ENCODE peak calls at places on chromosome 11, in six cellular contexts. One of them, this sample, is unnamed.

GRCh38 chr11:114075891-114076441 is 16.5 kb downstream of the ZBTB16 start:
- DNase-seq in PC-3: peak; percentile 51
- DNase-seq in ovary: no peak
- DNase-seq in Caco-2: no peak
- DNase-seq in naive thymus-derived CD4-positive, alpha-beta T cell: no peak
- DNase-seq in CD4-positive, CD25-positive, alpha-beta regulatory T cell: peak; percentile 27
- DNase-seq in this sample: peak; percentile 49

GRCh38 chr11:128388182-128388815 is 199.1 kb downstream of the ETS1 start:
- DNase-seq in PC-3: no peak
- DNase-seq in ovary: no peak
- DNase-seq in Caco-2: no peak
- DNase-seq in naive thymus-derived CD4-positive, alpha-beta T cell: no peak
- DNase-seq in CD4-positive, CD25-positive, alpha-beta regulatory T cell: no peak
- DNase-seq in this sample: no peak

GRCh38 chr11:69463181-69463891 is 18.1 kb upstream of the LINC01488 start:
- DNase-seq in PC-3: no peak
- DNase-seq in ovary: no peak
- DNase-seq in Caco-2: peak; percentile 46
- DNase-seq in naive thymus-derived CD4-positive, alpha-beta T cell: no peak
- DNase-seq in CD4-positive, CD25-positive, alpha-beta regulatory T cell: no peak
- DNase-seq in this sample: no peak

GRCh38 chr11:41334007-41334933 is 125.2 kb downstream of the LRRC4C start:
- DNase-seq in PC-3: no peak
- DNase-seq in ovary: no peak
- DNase-seq in Caco-2: no peak
- DNase-seq in naive thymus-derived CD4-positive, alpha-beta T cell: no peak
- DNase-seq in CD4-positive, CD25-positive, alpha-beta regulatory T cell: no peak
- DNase-seq in this sample: no peak

GRCh38 chr11:34209809-34210208 is 104.4 kb downstream of the NAT10 start:
- DNase-seq in PC-3: no peak
- DNase-seq in ovary: no peak
- DNase-seq in Caco-2: no peak
- DNase-seq in naive thymus-derived CD4-positive, alpha-beta T cell: no peak
- DNase-seq in CD4-positive, CD25-positive, alpha-beta regulatory T cell: no peak
- DNase-seq in this sample: no peak

GRCh38 chr11:118623291-118623655 is 15.9 kb downstream of the PHLDB1 start:
- DNase-seq in PC-3: peak; percentile 71
- DNase-seq in ovary: no peak
- DNase-seq in Caco-2: no peak
- DNase-seq in naive thymus-derived CD4-positive, alpha-beta T cell: no peak
- DNase-seq in CD4-positive, CD25-positive, alpha-beta regulatory T cell: no peak
- DNase-seq in this sample: no peak

GRCh38 chr11:73949912-73950311 is 914 bp upstream of the DNAJB13 start:
- DNase-seq in PC-3: no peak
- DNase-seq in ovary: no peak
- DNase-seq in Caco-2: no peak
- DNase-seq in naive thymus-derived CD4-positive, alpha-beta T cell: no peak
- DNase-seq in CD4-positive, CD25-positive, alpha-beta regulatory T cell: no peak
- DNase-seq in this sample: no peak

GRCh38 chr11:26847459-26847858 is 125.6 kb upstream of the SLC5A12 start:
- DNase-seq in PC-3: no peak
- DNase-seq in ovary: no peak
- DNase-seq in Caco-2: no peak
- DNase-seq in naive thymus-derived CD4-positive, alpha-beta T cell: no peak
- DNase-seq in CD4-positive, CD25-positive, alpha-beta regulatory T cell: no peak
- DNase-seq in this sample: no peak

GRCh38 chr11:74024630-74025029 is 15.7 kb upstream of the UCP3 start:
- DNase-seq in PC-3: peak; percentile 53
- DNase-seq in ovary: peak; percentile 64
- DNase-seq in Caco-2: no peak
- DNase-seq in naive thymus-derived CD4-positive, alpha-beta T cell: no peak
- DNase-seq in CD4-positive, CD25-positive, alpha-beta regulatory T cell: no peak
- DNase-seq in this sample: no peak

GRCh38 chr11:71139516-71140205 is 112.7 kb downstream of the SHANK2 start:
- DNase-seq in PC-3: no peak
- DNase-seq in ovary: no peak
- DNase-seq in Caco-2: no peak
- DNase-seq in naive thymus-derived CD4-positive, alpha-beta T cell: no peak
- DNase-seq in CD4-positive, CD25-positive, alpha-beta regulatory T cell: no peak
- DNase-seq in this sample: no peak

GRCh38 chr11:24093410-24093809 is 403.4 kb upstream of the LUZP2 start:
- DNase-seq in PC-3: no peak
- DNase-seq in ovary: no peak
- DNase-seq in Caco-2: no peak
- DNase-seq in naive thymus-derived CD4-positive, alpha-beta T cell: no peak
- DNase-seq in CD4-positive, CD25-positive, alpha-beta regulatory T cell: no peak
- DNase-seq in this sample: no peak

GRCh38 chr11:19628018-19628417 is 84.6 kb upstream of the NAV2 start:
- DNase-seq in PC-3: peak; percentile 92
- DNase-seq in ovary: peak; percentile 49
- DNase-seq in Caco-2: no peak
- DNase-seq in naive thymus-derived CD4-positive, alpha-beta T cell: no peak
- DNase-seq in CD4-positive, CD25-positive, alpha-beta regulatory T cell: no peak
- DNase-seq in this sample: no peak

GRCh38 chr11:67320011-67320410 is 16.7 kb downstream of the SSH3 start:
- DNase-seq in PC-3: peak; percentile 27
- DNase-seq in ovary: no peak
- DNase-seq in Caco-2: no peak
- DNase-seq in naive thymus-derived CD4-positive, alpha-beta T cell: no peak
- DNase-seq in CD4-positive, CD25-positive, alpha-beta regulatory T cell: no peak
- DNase-seq in this sample: no peak

GRCh38 chr11:96254854-96255253 is 88.1 kb downstream of the MAML2 start:
- DNase-seq in PC-3: no peak
- DNase-seq in ovary: no peak
- DNase-seq in Caco-2: no peak
- DNase-seq in naive thymus-derived CD4-positive, alpha-beta T cell: no peak
- DNase-seq in CD4-positive, CD25-positive, alpha-beta regulatory T cell: no peak
- DNase-seq in this sample: peak; percentile 16

GRCh38 chr11:115545811-115546210 is 41.6 kb upstream of the CADM1 start:
- DNase-seq in PC-3: no peak
- DNase-seq in ovary: no peak
- DNase-seq in Caco-2: no peak
- DNase-seq in naive thymus-derived CD4-positive, alpha-beta T cell: no peak
- DNase-seq in CD4-positive, CD25-positive, alpha-beta regulatory T cell: no peak
- DNase-seq in this sample: no peak

GRCh38 chr11:12497431-12497830 is 120.1 kb downstream of the PARVA start:
- DNase-seq in PC-3: no peak
- DNase-seq in ovary: no peak
- DNase-seq in Caco-2: no peak
- DNase-seq in naive thymus-derived CD4-positive, alpha-beta T cell: no peak
- DNase-seq in CD4-positive, CD25-positive, alpha-beta regulatory T cell: no peak
- DNase-seq in this sample: no peak

GRCh38 chr11:71913716-71914115 is 14.7 kb downstream of the XNDC1N start:
- DNase-seq in PC-3: no peak
- DNase-seq in ovary: no peak
- DNase-seq in Caco-2: no peak
- DNase-seq in naive thymus-derived CD4-positive, alpha-beta T cell: no peak
- DNase-seq in CD4-positive, CD25-positive, alpha-beta regulatory T cell: no peak
- DNase-seq in this sample: no peak

GRCh38 chr11:94329501-94329900 is 25.1 kb downstream of the IZUMO1R start:
- DNase-seq in PC-3: no peak
- DNase-seq in ovary: no peak
- DNase-seq in Caco-2: no peak
- DNase-seq in naive thymus-derived CD4-positive, alpha-beta T cell: no peak
- DNase-seq in CD4-positive, CD25-positive, alpha-beta regulatory T cell: no peak
- DNase-seq in this sample: no peak

GRCh38 chr11:111796696-111797095 is 30.5 kb upstream of the PPP2R1B start:
- DNase-seq in PC-3: no peak
- DNase-seq in ovary: no peak
- DNase-seq in Caco-2: no peak
- DNase-seq in naive thymus-derived CD4-positive, alpha-beta T cell: no peak
- DNase-seq in CD4-positive, CD25-positive, alpha-beta regulatory T cell: no peak
- DNase-seq in this sample: no peak

GRCh38 chr11:119206512-119207299 is 567 bp downstream of the CBL start:
- DNase-seq in PC-3: peak; percentile 42
- DNase-seq in ovary: peak; percentile 56
- DNase-seq in Caco-2: peak; percentile 64
- DNase-seq in naive thymus-derived CD4-positive, alpha-beta T cell: peak; percentile 28
- DNase-seq in CD4-positive, CD25-positive, alpha-beta regulatory T cell: peak; percentile 24
- DNase-seq in this sample: peak; percentile 38

GRCh38 chr11:3732671-3733070 is 61.5 kb upstream of the CHRNA10 start:
- DNase-seq in PC-3: no peak
- DNase-seq in ovary: no peak
- DNase-seq in Caco-2: no peak
- DNase-seq in naive thymus-derived CD4-positive, alpha-beta T cell: no peak
- DNase-seq in CD4-positive, CD25-positive, alpha-beta regulatory T cell: no peak
- DNase-seq in this sample: no peak
- H3K36me3 ChIP-seq in PC-3: peaks cover 60% of the 10 kb centered on the region
- H3K36me3 ChIP-seq in ovary: no peaks in the 10 kb centered on the region
- H3K36me3 ChIP-seq in Caco-2: peaks cover 2% of the 10 kb centered on the region
- H3K36me3 ChIP-seq in naive thymus-derived CD4-positive, alpha-beta T cell: peaks cover 76% of the 10 kb centered on the region
- H3K36me3 ChIP-seq in CD4-positive, CD25-positive, alpha-beta regulatory T cell: peaks cover 92% of the 10 kb centered on the region
- H3K36me3 ChIP-seq in this sample: peaks cover 57% of the 10 kb centered on the region

GRCh38 chr11:58829736-58830135 is 14.8 kb downstream of the GLYATL2 start:
- DNase-seq in PC-3: peak; percentile 97
- DNase-seq in ovary: no peak
- DNase-seq in Caco-2: no peak
- DNase-seq in naive thymus-derived CD4-positive, alpha-beta T cell: no peak
- DNase-seq in CD4-positive, CD25-positive, alpha-beta regulatory T cell: no peak
- DNase-seq in this sample: no peak

GRCh38 chr11:58837707-58838388 is 6.7 kb downstream of the GLYATL2 start:
- DNase-seq in PC-3: no peak
- DNase-seq in ovary: no peak
- DNase-seq in Caco-2: no peak
- DNase-seq in naive thymus-derived CD4-positive, alpha-beta T cell: no peak
- DNase-seq in CD4-positive, CD25-positive, alpha-beta regulatory T cell: no peak
- DNase-seq in this sample: no peak

GRCh38 chr11:58830693-58831301 is 13.7 kb downstream of the GLYATL2 start:
- DNase-seq in PC-3: no peak
- DNase-seq in ovary: no peak
- DNase-seq in Caco-2: no peak
- DNase-seq in naive thymus-derived CD4-positive, alpha-beta T cell: no peak
- DNase-seq in CD4-positive, CD25-positive, alpha-beta regulatory T cell: no peak
- DNase-seq in this sample: no peak

GRCh38 chr11:58832246-58832645 is 12.3 kb downstream of the GLYATL2 start:
- DNase-seq in PC-3: peak; percentile 78
- DNase-seq in ovary: no peak
- DNase-seq in Caco-2: no peak
- DNase-seq in naive thymus-derived CD4-positive, alpha-beta T cell: no peak
- DNase-seq in CD4-positive, CD25-positive, alpha-beta regulatory T cell: no peak
- DNase-seq in this sample: no peak
- H3K9me3 ChIP-seq in PC-3: no peaks in the 10 kb centered on the region
- H3K9me3 ChIP-seq in ovary: no peaks in the 10 kb centered on the region
- H3K9me3 ChIP-seq in Caco-2: peaks cover 6% of the 10 kb centered on the region
- H3K9me3 ChIP-seq in naive thymus-derived CD4-positive, alpha-beta T cell: no peaks in the 10 kb centered on the region
- H3K9me3 ChIP-seq in CD4-positive, CD25-positive, alpha-beta regulatory T cell: no peaks in the 10 kb centered on the region
- H3K9me3 ChIP-seq in this sample: no peaks in the 10 kb centered on the region

GRCh38 chr11:77340501-77340900 is 39.0 kb upstream of the GDPD4 start:
- DNase-seq in PC-3: no peak
- DNase-seq in ovary: no peak
- DNase-seq in Caco-2: no peak
- DNase-seq in naive thymus-derived CD4-positive, alpha-beta T cell: no peak
- DNase-seq in CD4-positive, CD25-positive, alpha-beta regulatory T cell: no peak
- DNase-seq in this sample: no peak
- H3K36me3 ChIP-seq in PC-3: no peaks in the 10 kb centered on the region
- H3K36me3 ChIP-seq in ovary: no peaks in the 10 kb centered on the region
- H3K36me3 ChIP-seq in Caco-2: peaks cover 2% of the 10 kb centered on the region
- H3K36me3 ChIP-seq in naive thymus-derived CD4-positive, alpha-beta T cell: peaks cover 17% of the 10 kb centered on the region
- H3K36me3 ChIP-seq in CD4-positive, CD25-positive, alpha-beta regulatory T cell: peaks cover 2% of the 10 kb centered on the region
- H3K36me3 ChIP-seq in this sample: no peaks in the 10 kb centered on the region

GRCh38 chr11:134662629-134663360 is 250.8 kb upstream of the B3GAT1 start:
- DNase-seq in PC-3: no peak
- DNase-seq in ovary: no peak
- DNase-seq in Caco-2: peak; percentile 21
- DNase-seq in naive thymus-derived CD4-positive, alpha-beta T cell: no peak
- DNase-seq in CD4-positive, CD25-positive, alpha-beta regulatory T cell: no peak
- DNase-seq in this sample: no peak

GRCh38 chr11:134659882-134660281 is 247.8 kb upstream of the B3GAT1 start:
- DNase-seq in PC-3: no peak
- DNase-seq in ovary: no peak
- DNase-seq in Caco-2: peak; percentile 32
- DNase-seq in naive thymus-derived CD4-positive, alpha-beta T cell: no peak
- DNase-seq in CD4-positive, CD25-positive, alpha-beta regulatory T cell: no peak
- DNase-seq in this sample: no peak

GRCh38 chr11:134658481-134659080 is 246.5 kb upstream of the B3GAT1 start:
- DNase-seq in PC-3: no peak
- DNase-seq in ovary: no peak
- DNase-seq in Caco-2: peak; percentile 21
- DNase-seq in naive thymus-derived CD4-positive, alpha-beta T cell: no peak
- DNase-seq in CD4-positive, CD25-positive, alpha-beta regulatory T cell: no peak
- DNase-seq in this sample: no peak

GRCh38 chr11:134661660-134662059 is 249.6 kb upstream of the B3GAT1 start:
- DNase-seq in PC-3: no peak
- DNase-seq in ovary: no peak
- DNase-seq in Caco-2: no peak
- DNase-seq in naive thymus-derived CD4-positive, alpha-beta T cell: no peak
- DNase-seq in CD4-positive, CD25-positive, alpha-beta regulatory T cell: no peak
- DNase-seq in this sample: no peak

GRCh38 chr11:134660416-134660815 is 248.4 kb upstream of the B3GAT1 start:
- DNase-seq in PC-3: no peak
- DNase-seq in ovary: no peak
- DNase-seq in Caco-2: no peak
- DNase-seq in naive thymus-derived CD4-positive, alpha-beta T cell: no peak
- DNase-seq in CD4-positive, CD25-positive, alpha-beta regulatory T cell: no peak
- DNase-seq in this sample: no peak
- H3K9me3 ChIP-seq in PC-3: peaks cover 18% of the 10 kb centered on the region
- H3K9me3 ChIP-seq in ovary: no peaks in the 10 kb centered on the region
- H3K9me3 ChIP-seq in Caco-2: peaks cover 19% of the 10 kb centered on the region
- H3K9me3 ChIP-seq in naive thymus-derived CD4-positive, alpha-beta T cell: no peaks in the 10 kb centered on the region
- H3K9me3 ChIP-seq in CD4-positive, CD25-positive, alpha-beta regulatory T cell: peaks cover 12% of the 10 kb centered on the region
- H3K9me3 ChIP-seq in this sample: no peaks in the 10 kb centered on the region

GRCh38 chr11:8766043-8766992 is 83.7 kb downstream of the RPL27A start:
- DNase-seq in PC-3: no peak
- DNase-seq in ovary: no peak
- DNase-seq in Caco-2: no peak
- DNase-seq in naive thymus-derived CD4-positive, alpha-beta T cell: no peak
- DNase-seq in CD4-positive, CD25-positive, alpha-beta regulatory T cell: no peak
- DNase-seq in this sample: no peak
- H3K36me3 ChIP-seq in PC-3: no peaks in the 10 kb centered on the region
- H3K36me3 ChIP-seq in ovary: no peaks in the 10 kb centered on the region
- H3K36me3 ChIP-seq in Caco-2: peaks cover 1% of the 10 kb centered on the region
- H3K36me3 ChIP-seq in naive thymus-derived CD4-positive, alpha-beta T cell: no peaks in the 10 kb centered on the region
- H3K36me3 ChIP-seq in CD4-positive, CD25-positive, alpha-beta regulatory T cell: no peaks in the 10 kb centered on the region
- H3K36me3 ChIP-seq in this sample: no peaks in the 10 kb centered on the region

DNA sequence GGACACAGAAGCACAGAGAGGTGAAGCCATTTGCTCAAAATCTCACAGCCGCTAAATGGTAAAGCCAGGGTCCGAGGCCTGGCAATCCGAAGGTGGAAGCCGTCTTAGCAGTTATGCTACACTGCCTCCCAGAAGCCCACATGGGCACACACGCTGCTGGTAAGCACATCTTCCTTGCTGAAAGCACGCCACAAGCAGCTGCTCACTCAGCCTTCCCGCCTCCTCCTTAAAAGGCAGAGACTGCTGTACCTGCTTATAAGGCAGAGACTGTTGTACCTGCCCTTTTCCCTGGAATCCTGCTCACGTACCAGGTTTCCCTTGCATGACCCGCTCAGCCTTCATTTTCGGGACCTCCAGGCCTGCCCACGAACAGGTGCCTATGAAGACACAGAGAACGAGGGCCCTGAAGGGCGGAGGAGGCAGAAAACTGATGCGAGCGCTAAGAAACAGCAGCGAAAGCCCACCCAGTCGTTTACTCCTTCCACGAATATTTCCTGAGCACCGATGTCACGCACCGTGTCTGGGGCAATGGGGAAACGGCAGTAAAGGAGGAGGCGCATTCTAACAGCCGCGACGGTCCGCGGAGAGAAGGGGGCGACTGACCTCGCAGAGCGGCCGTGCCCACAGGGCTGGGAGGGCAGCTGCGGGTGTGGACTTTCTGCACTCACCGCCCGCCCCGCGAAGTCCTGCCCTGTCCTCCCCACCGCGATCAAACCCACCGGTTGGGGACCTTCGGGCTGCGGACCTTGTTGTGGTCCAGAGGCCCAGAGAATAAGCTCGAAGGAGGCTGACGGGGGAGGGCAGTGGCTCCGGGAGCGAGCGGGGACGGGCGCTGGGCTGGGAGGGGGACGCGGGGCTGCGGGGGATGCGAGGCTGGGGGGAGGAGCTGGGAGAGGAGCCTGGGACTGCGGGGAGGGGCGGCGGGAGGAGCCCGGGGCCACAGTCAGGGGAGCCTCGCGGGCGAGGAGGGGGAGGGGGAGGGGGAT is 12.9 kb downstream of the SPATA19 start:
- DNase-seq in PC-3: no peak
- DNase-seq in ovary: no peak
- DNase-seq in Caco-2: no peak
- DNase-seq in naive thymus-derived CD4-positive, alpha-beta T cell: no peak
- DNase-seq in CD4-positive, CD25-positive, alpha-beta regulatory T cell: no peak
- DNase-seq in this sample: no peak
- H3K9me3 ChIP-seq in PC-3: peaks cover 14% of the 10 kb centered on the region
- H3K9me3 ChIP-seq in ovary: no peaks in the 10 kb centered on the region
- H3K9me3 ChIP-seq in Caco-2: peaks cover 8% of the 10 kb centered on the region
- H3K9me3 ChIP-seq in naive thymus-derived CD4-positive, alpha-beta T cell: no peaks in the 10 kb centered on the region
- H3K9me3 ChIP-seq in CD4-positive, CD25-positive, alpha-beta regulatory T cell: peaks cover 2% of the 10 kb centered on the region
- H3K9me3 ChIP-seq in this sample: no peaks in the 10 kb centered on the region

This sample was measured in CD4-positive, alpha-beta memory T cell.